ENCODE peak calls at places on chromosomes 5 and 9, in six cellular contexts. D is colonic mucosa; Q is fibroblast of lung; L is CD8-positive, alpha-beta T cell; T is right lobe of liver; Y is body of pancreas. P is an unnamed sample.

GRCh38 chr5:154058055-154059038 is 19.6 kb downstream of the MFAP3 start:
- DNase-seq in Y (peak; percentile 41), Q (peak; percentile 12), L (no peak), D (no peak), T (no peak), P (peak; percentile 21)

GRCh38 chr9:6054280-6055099 is 39.1 kb upstream of the RANBP6 start:
- DNase-seq in L (peak; percentile 59), Y (peak; percentile 82), D (peak; percentile 63), Q (peak; percentile 73), T (no peak), P (no peak)

GRCh38 chr5:176491056-176491646 is 43.0 kb downstream of the FAF2 start:
- DNase-seq in T (no peak), Y (no peak), L (no peak), D (no peak), Q (no peak), P (no peak)

GRCh38 chr5:146789712-146790660 is 88.6 kb downstream of the PPP2R2B start:
- DNase-seq in T (no peak), Q (no peak), Y (no peak), D (no peak), L (no peak), P (no peak)

GRCh38 chr5:119355636-119356383 is at the start of gene TNFAIP8:
- DNase-seq in Q (peak; percentile 70), Y (peak; percentile 69), L (peak; percentile 51), D (peak; percentile 64), T (peak; percentile 75), P (peak; percentile 92)

GRCh38 chr9:12426198-12426864 is 266.9 kb upstream of the TYRP1 start:
- DNase-seq in L (no peak), Q (peak; percentile 5), D (no peak), T (no peak), Y (no peak), P (no peak)

GRCh38 chr9:137454145-137454505 is 5.0 kb downstream of the NSMF start:
- DNase-seq in Y (peak; percentile 26), L (peak; percentile 43), T (peak; percentile 88), Q (no peak), D (peak; percentile 80), P (peak; percentile 64)

GRCh38 chr5:159414021-159414420 is 83.7 kb upstream of the IL12B start:
- DNase-seq in D (no peak), T (no peak), Q (no peak), L (no peak), Y (no peak), P (no peak)

GRCh38 chr9:33439731-33440130 is 7.7 kb downstream of the AQP3 start:
- DNase-seq in L (no peak), Y (no peak), T (no peak), D (no peak), Q (no peak), P (no peak)

GRCh38 chr9:128910906-128911305 is 9.9 kb upstream of the PHYHD1 start:
- DNase-seq in Q (no peak), D (no peak), Y (no peak), L (no peak), T (no peak), P (no peak)

GRCh38 chr9:127568971-127569818 is 42.9 kb upstream of the STXBP1 start:
- DNase-seq in Q (peak; percentile 78), Y (peak; percentile 93), T (peak; percentile 80), L (peak; percentile 70), D (peak; percentile 90), P (peak; percentile 96)

GRCh38 chr5:146675700-146676099 is 159.7 kb upstream of the GPR151 start:
- DNase-seq in Q (no peak), D (no peak), Y (no peak), T (no peak), L (no peak), P (no peak)

GRCh38 chr5:130871346-130872086 is 293.5 kb downstream of the HINT1 start:
- DNase-seq in D (peak; percentile 49), T (no peak), Y (peak; percentile 27), L (peak; percentile 27), Q (peak; percentile 5), P (no peak)

GRCh38 chr5:155085282-155085990 is 71.9 kb downstream of the KIF4B start:
- DNase-seq in D (no peak), L (no peak), Y (no peak), T (no peak), Q (no peak), P (no peak)

GRCh38 chr5:133446440-133446839 is 165.9 kb downstream of the FSTL4 start:
- DNase-seq in D (no peak), Q (no peak), Y (no peak), L (no peak), T (no peak), P (peak; percentile 30)

GRCh38 chr9:134215709-134216448 is 51.5 kb upstream of the RNU6ATAC start:
- DNase-seq in Y (no peak), L (peak; percentile 17), T (peak; percentile 57), D (no peak), Q (peak; percentile 65), P (no peak)

GRCh38 chr5:149372041-149372805 is 6.9 kb downstream of the IL17B start:
- DNase-seq in Y (no peak), L (no peak), Q (no peak), T (no peak), D (no peak), P (no peak)

GRCh38 chr9:76887003-76887821 is 18.7 kb downstream of the PRUNE2 start:
- DNase-seq in T (no peak), D (no peak), Q (no peak), Y (no peak), L (no peak), P (no peak)

GRCh38 chr5:140222416-140222815 is 47.4 kb downstream of the CYSTM1 start:
- DNase-seq in T (no peak), Y (no peak), L (no peak), Q (no peak), D (peak; percentile 38), P (no peak)
- H3K4me1 ChIP-seq in T (peaks cover 41% of the 10 kb centered on the region), Y (peaks cover 71% of the 10 kb centered on the region), L (no peaks in the 10 kb centered on the region), Q (peaks cover 29% of the 10 kb centered on the region), D (peaks cover 27% of the 10 kb centered on the region), P (peaks cover 50% of the 10 kb centered on the region)

GRCh38 chr9:132729235-132729890 is 59.1 kb downstream of the GTF3C4 start:
- DNase-seq in T (peak; percentile 9), Y (no peak), D (no peak), L (no peak), Q (no peak), P (peak; percentile 68)

GRCh38 chr9:132732326-132732725 is 62.1 kb downstream of the GTF3C4 start:
- DNase-seq in Y (no peak), D (no peak), T (peak; percentile 26), Q (no peak), L (no peak), P (no peak)

GRCh38 chr9:132728497-132728896 is 58.2 kb downstream of the GTF3C4 start:
- DNase-seq in Q (no peak), T (no peak), L (no peak), Y (no peak), D (no peak), P (no peak)

GRCh38 chr9:132731230-132731629 is 61.0 kb downstream of the GTF3C4 start:
- DNase-seq in Y (no peak), T (peak; percentile 4), L (no peak), Q (no peak), D (peak; percentile 38), P (peak; percentile 32)

GRCh38 chr9:132730054-132731033 is 60.1 kb downstream of the GTF3C4 start:
- DNase-seq in Y (no peak), Q (no peak), T (peak; percentile 15), D (no peak), L (no peak), P (no peak)
- H3K4me3 ChIP-seq in Y (no peak overlapping the region), Q (no peak overlapping the region), T (no peak overlapping the region), D (no peak overlapping the region), L (no peak overlapping the region), P (no peak overlapping the region)

DNA sequence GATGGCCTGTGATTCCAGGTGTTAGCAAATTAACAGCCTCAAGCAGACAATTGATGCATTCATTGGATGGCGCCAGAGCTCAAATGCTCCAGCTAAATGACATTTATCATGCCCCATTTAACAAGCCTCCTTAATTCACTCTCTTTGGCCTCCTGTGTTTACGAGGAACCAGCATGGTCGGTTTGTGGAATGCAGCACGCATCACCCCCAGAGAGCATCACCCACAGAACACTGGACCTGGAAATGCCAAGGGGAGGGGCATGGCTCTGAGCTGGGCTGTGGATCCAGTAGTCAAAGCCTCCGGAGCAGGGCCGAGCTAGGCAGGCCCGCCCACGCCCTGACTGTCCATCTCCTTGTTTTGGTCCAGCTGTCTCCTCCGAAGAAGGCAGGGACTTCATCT is 434.0 kb downstream of the GADD45G start:
- DNase-seq in L (no peak), Q (no peak), D (no peak), Y (peak; percentile 25), T (no peak), P (no peak)
- H3K4me1 ChIP-seq in L (no peaks in the 10 kb centered on the region), Q (no peaks in the 10 kb centered on the region), D (no peaks in the 10 kb centered on the region), Y (no peaks in the 10 kb centered on the region), T (no peaks in the 10 kb centered on the region), P (no peaks in the 10 kb centered on the region)

DNA sequence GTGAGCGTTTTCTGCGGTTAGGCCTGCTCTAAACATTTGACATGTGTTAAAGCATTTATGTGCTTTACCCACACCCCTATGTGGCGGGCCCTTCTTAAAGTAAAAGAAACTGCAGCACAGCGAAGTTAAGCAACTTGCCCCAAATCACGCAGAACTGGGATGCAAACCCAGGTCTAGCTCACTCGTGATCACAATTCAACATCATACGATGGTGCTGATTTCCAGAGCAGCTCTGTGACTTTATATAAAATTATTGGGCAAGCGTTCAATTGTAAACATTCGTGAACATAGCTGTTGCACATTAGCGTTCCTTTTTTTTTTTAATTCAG is 718 bp downstream of the RFESD start:
- DNase-seq in Q (peak; percentile 72), L (no peak), D (no peak), Y (no peak), T (no peak), P (no peak)
- H3K4me3 ChIP-seq in Q (peak overlapping the region; percentile 69), L (peak overlapping the region; percentile 77), D (peak overlapping the region; percentile 51), Y (no peak overlapping the region), T (peak overlapping the region; percentile 27), P (peak overlapping the region; percentile 38)

GRCh38 chr5:160469156-160470144 is 47.8 kb downstream of the PTTG1 start:
- DNase-seq in Y (no peak), Q (no peak), L (no peak), D (no peak), T (no peak), P (peak; percentile 10)

GRCh38 chr5:160470437-160471341 is 49.0 kb downstream of the PTTG1 start:
- DNase-seq in Q (peak; percentile 86), T (no peak), D (peak; percentile 57), Y (no peak), L (no peak), P (no peak)

GRCh38 chr5:160471761-160472160 is 50.1 kb downstream of the PTTG1 start:
- DNase-seq in Q (no peak), T (no peak), Y (no peak), L (no peak), D (peak; percentile 36), P (no peak)

GRCh38 chr5:160473736-160474483 is 52.3 kb downstream of the PTTG1 start:
- DNase-seq in Y (no peak), L (no peak), Q (no peak), D (no peak), T (no peak), P (no peak)

GRCh38 chr5:160472482-160472881 is 50.8 kb downstream of the PTTG1 start:
- DNase-seq in L (no peak), Y (no peak), T (no peak), D (no peak), Q (no peak), P (no peak)
- H3K4me1 ChIP-seq in L (peaks cover 25% of the 10 kb centered on the region), Y (peaks cover 11% of the 10 kb centered on the region), T (peaks cover 8% of the 10 kb centered on the region), D (peaks cover 5% of the 10 kb centered on the region), Q (no peaks in the 10 kb centered on the region), P (peaks cover 26% of the 10 kb centered on the region)